ENCODE peak calls at places on chromosomes 13 and 19, in nine cellular contexts. R, N, Z, E, U, V, P, H and O are unnamed samples.

GRCh38 chr19:48569814-48570213 is 17.8 kb downstream of the SULT2B1 start:
- DNase-seq in V (no peak), N (no peak), E (no peak), Z (no peak), R (no peak), P (no peak), U (no peak), H (no peak), O (no peak)

GRCh38 chr19:39139305-39140194 is 14.0 kb downstream of the PAK4 start:
- DNase-seq in V (no peak), Z (no peak), H (no peak), P (no peak), R (no peak), U (no peak), N (no peak), E (no peak), O (no peak)

GRCh38 chr19:42255766-42256750 is 1.1 kb upstream of the ERF start:
- DNase-seq in V (peak), H (no peak), E (no peak), P (no peak), U (peak), R (no peak), Z (peak), N (peak), O (no peak)

GRCh38 chr19:33376423-33376822 is 2.9 kb downstream of the CEBPG start:
- DNase-seq in Z (no peak), U (peak), R (no peak), H (no peak), N (no peak), V (peak), P (peak), E (no peak), O (no peak)

GRCh38 chr13:77325371-77325941 is 1.4 kb downstream of the MYCBP2 start:
- DNase-seq in H (no peak), P (no peak), N (no peak), U (no peak), R (no peak), E (no peak), Z (no peak), V (no peak), O (no peak)

GRCh38 chr13:21542563-21542962 is 61.4 kb downstream of the MICU2 start:
- DNase-seq in E (no peak), N (no peak), V (no peak), H (no peak), R (no peak), U (no peak), P (no peak), Z (no peak), O (no peak)

GRCh38 chr13:104592127-104592526 is 1525.9 kb upstream of the SLC10A2 start:
- DNase-seq in V (no peak), P (peak), R (no peak), H (no peak), U (no peak), N (no peak), Z (no peak), E (no peak), O (no peak)

GRCh38 chr13:46992383-46992952 is 95.6 kb upstream of the HTR2A start:
- DNase-seq in E (no peak), Z (no peak), U (no peak), P (no peak), H (no peak), N (no peak), R (no peak), V (no peak), O (peak)

GRCh38 chr13:23921451-23921888 is 24.2 kb upstream of the C1QTNF9B start:
- DNase-seq in P (no peak), N (no peak), V (peak), Z (no peak), H (no peak), E (no peak), R (no peak), U (no peak), O (peak)

GRCh38 chr19:4548238-4548584 is 8.4 kb upstream of the LRG1 start:
- DNase-seq in H (no peak), V (no peak), N (no peak), P (no peak), U (no peak), Z (no peak), R (no peak), E (no peak), O (no peak)

GRCh38 chr19:46746281-46746965 is at the start of gene STRN4:
- DNase-seq in H (peak), V (peak), R (peak), U (peak), E (peak), N (peak), P (no peak), Z (no peak), O (no peak)

GRCh38 chr13:20369886-20370361 is 137.8 kb upstream of the GJB6 start:
- DNase-seq in E (no peak), R (no peak), V (no peak), N (no peak), Z (no peak), U (no peak), P (no peak), H (no peak), O (no peak)

GRCh38 chr19:49272204-49272603 is 52.8 kb downstream of the SLC6A16 start:
- DNase-seq in V (no peak), N (no peak), R (no peak), E (no peak), P (peak), Z (no peak), U (no peak), H (no peak), O (no peak)

GRCh38 chr13:42348576-42348975 is 76.6 kb downstream of the AKAP11 start:
- DNase-seq in E (peak), R (no peak), Z (no peak), V (no peak), U (no peak), P (no peak), N (no peak), H (no peak), O (no peak)

GRCh38 chr13:99640260-99640659 is 139.0 kb downstream of the TM9SF2 start:
- DNase-seq in E (no peak), N (no peak), Z (no peak), V (no peak), H (no peak), U (no peak), P (no peak), R (no peak), O (no peak)

GRCh38 chr13:24995225-24995804 is 100.6 kb upstream of the PABPC3 start:
- DNase-seq in N (peak), U (peak), Z (peak), P (peak), R (peak), H (peak), E (peak), V (peak), O (no peak)

GRCh38 chr19:4182082-4182926 is at the start of the genes ANKRD24 and SIRT6:
- DNase-seq in V (peak), H (peak), N (peak), Z (peak), E (peak), P (peak), U (peak), R (peak), O (peak)

GRCh38 chr19:43562698-43563241 is 12.6 kb downstream of the XRCC1 start:
- DNase-seq in E (peak), R (no peak), N (peak), Z (peak), U (no peak), V (peak), H (peak), P (peak), O (peak)

GRCh38 chr19:18366027-18366435 is 19.9 kb upstream of the GDF15 start:
- DNase-seq in E (no peak), P (no peak), N (no peak), U (no peak), H (no peak), V (no peak), R (no peak), Z (no peak), O (no peak)

GRCh38 chr19:52722062-52723005 is 12.5 kb downstream of the ZNF611 start:
- DNase-seq in V (peak), U (no peak), H (no peak), N (no peak), Z (no peak), P (peak), R (no peak), E (no peak), O (no peak)

GRCh38 chr19:17049711-17050280 is 23.2 kb upstream of the CPAMD8 start:
- DNase-seq in P (no peak), U (no peak), V (peak), R (no peak), Z (no peak), N (no peak), E (no peak), H (no peak), O (no peak)

GRCh38 chr13:77386880-77387606 is 60.1 kb upstream of the MYCBP2 start:
- DNase-seq in R (no peak), H (no peak), V (peak), Z (no peak), U (no peak), E (no peak), N (no peak), P (peak), O (peak)

GRCh38 chr13:79522583-79522982 is 41.6 kb downstream of the NDFIP2 start:
- DNase-seq in R (no peak), V (peak), P (no peak), U (no peak), H (no peak), N (no peak), E (peak), Z (no peak), O (peak)

GRCh38 chr13:90891329-90891728 is 456.2 kb upstream of the MIR17HG start:
- DNase-seq in N (no peak), H (no peak), R (no peak), E (no peak), V (no peak), U (no peak), Z (no peak), P (no peak), O (no peak)

GRCh38 chr13:29754486-29754806 is 96.0 kb downstream of the UBL3 start:
- DNase-seq in E (peak), H (no peak), U (no peak), N (no peak), V (peak), R (no peak), Z (no peak), P (no peak), O (no peak)

GRCh38 chr13:99220199-99220931 is 19.7 kb downstream of the UBAC2 start:
- DNase-seq in H (no peak), R (no peak), V (no peak), P (no peak), N (no peak), Z (no peak), U (no peak), E (no peak), O (no peak)

GRCh38 chr13:40578055-40578454 is 88.4 kb downstream of the FOXO1 start:
- DNase-seq in Z (no peak), P (no peak), H (no peak), V (no peak), U (no peak), N (no peak), E (no peak), R (no peak), O (no peak)

GRCh38 chr19:1001538-1002166 is 1.4 kb downstream of the GRIN3B start:
- DNase-seq in Z (peak), U (no peak), V (peak), H (peak), R (peak), N (no peak), E (peak), P (no peak), O (peak)

GRCh38 chr13:77337159-77337558 is 10.3 kb upstream of the MYCBP2 start:
- DNase-seq in R (no peak), Z (no peak), H (no peak), P (no peak), N (no peak), V (no peak), E (no peak), U (no peak), O (no peak)

GRCh38 chr13:110290811-110291210 is 16.1 kb downstream of the COL4A1 start:
- DNase-seq in E (no peak), V (no peak), P (no peak), Z (no peak), H (no peak), U (no peak), N (no peak), R (no peak), O (no peak)

GRCh38 chr13:93290503-93290902 is 63.9 kb downstream of the GPC6 start:
- DNase-seq in U (no peak), H (no peak), E (no peak), Z (no peak), N (no peak), R (no peak), V (no peak), P (no peak), O (no peak)

GRCh38 chr13:94617389-94618000 is 15.8 kb downstream of the GPR180 start:
- DNase-seq in R (no peak), V (no peak), Z (peak), H (no peak), E (peak), P (no peak), U (no peak), N (no peak), O (no peak)

GRCh38 chr19:12723383-12723642 is 419 bp downstream of the TNPO2 start:
- DNase-seq in V (no peak), Z (no peak), R (no peak), U (no peak), E (no peak), H (no peak), N (no peak), P (no peak), O (no peak)

GRCh38 chr19:55372316-55373081 is 2.2 kb upstream of the IL11 start:
- DNase-seq in Z (no peak), H (no peak), E (peak), N (no peak), V (peak), R (no peak), P (no peak), U (peak), O (no peak)

GRCh38 chr19:17035842-17036424 is 9.3 kb upstream of the CPAMD8 start:
- DNase-seq in H (no peak), N (no peak), E (no peak), V (no peak), Z (no peak), U (no peak), R (no peak), P (no peak), O (peak)

GRCh38 chr19:18674616-18675015 is 8.9 kb upstream of the CRTC1 start:
- DNase-seq in V (no peak), H (no peak), Z (no peak), R (no peak), N (no peak), U (no peak), E (no peak), P (no peak), O (no peak)

GRCh38 chr19:44887648-44888047 is 3.4 kb upstream of the TOMM40 start:
- DNase-seq in P (no peak), H (no peak), V (no peak), N (no peak), Z (no peak), U (no peak), R (no peak), E (no peak), O (no peak)

GRCh38 chr19:45739498-45740439 is 6.5 kb downstream of the MEIOSIN start:
- DNase-seq in N (no peak), Z (no peak), H (no peak), R (no peak), U (no peak), P (no peak), V (no peak), E (no peak), O (no peak)

GRCh38 chr13:50124536-50125305 is 109.5 kb downstream of the KCNRG start:
- DNase-seq in V (peak), H (peak), P (peak), Z (peak), N (peak), E (peak), R (no peak), U (peak), O (no peak)